ENCODE peak calls at places on chromosome 5, in four cellular contexts. E is WTC11, A is K562, F is HepG2. M is an unnamed sample.

GRCh38 chr5:98793223-98793622 is 19.8 kb downstream of the RGMB start:
- DNase-seq in E (no peak), A (no peak), F (no peak), M (no peak)

GRCh38 chr5:94754824-94755223 is 136.4 kb downstream of the SLF1 start:
- DNase-seq in E (no peak), A (no peak), F (no peak), M (no peak)

GRCh38 chr5:181181650-181182565 is 23.1 kb downstream of the TRIM7 start:
- DNase-seq in E (peak), A (no peak), F (peak), M (peak)

GRCh38 chr5:64958757-64959391 is 190.1 kb downstream of the CWC27 start:
- DNase-seq in E (no peak), A (peak), F (peak), M (no peak)

GRCh38 chr5:50873594-50874276 is 207.3 kb downstream of the PARP8 start:
- DNase-seq in E (no peak), A (no peak), F (no peak), M (no peak)

GRCh38 chr5:80607832-80608231 is 37.8 kb upstream of the ANKRD34B start:
- DNase-seq in E (no peak), A (no peak), F (peak), M (no peak)

GRCh38 chr5:155434267-155434666 is 420.7 kb downstream of the KIF4B start:
- DNase-seq in E (no peak), A (no peak), F (no peak), M (no peak)

GRCh38 chr5:13412040-13412595 is 532.4 kb downstream of the DNAH5 start:
- DNase-seq in E (no peak), A (no peak), F (no peak), M (no peak)

GRCh38 chr5:165130656-165131055 is 1625.2 kb downstream of the MAT2B start:
- DNase-seq in E (no peak), A (no peak), F (no peak), M (no peak)

GRCh38 chr5:96565843-96566242 is 96.3 kb upstream of the CAST start:
- DNase-seq in E (no peak), A (peak), F (no peak), M (no peak)

GRCh38 chr5:32443145-32443540 is 1.4 kb downstream of the ZFR start:
- DNase-seq in E (no peak), A (peak), F (no peak), M (no peak)

GRCh38 chr5:61431923-61432620 is 100.0 kb downstream of the ZSWIM6 start:
- DNase-seq in E (no peak), A (no peak), F (no peak), M (no peak)

GRCh38 chr5:156444737-156445136 is 117.8 kb downstream of the SGCD start:
- DNase-seq in E (no peak), A (no peak), F (no peak), M (no peak)

GRCh38 chr5:38403407-38403806 is 145.0 kb downstream of the EGFLAM start:
- DNase-seq in E (no peak), A (no peak), F (no peak), M (no peak)

GRCh38 chr5:77972545-77973252 is 196.6 kb upstream of the TBCA start:
- DNase-seq in E (no peak), A (peak), F (no peak), M (no peak)

GRCh38 chr5:137696481-137696880 is 39.4 kb downstream of the KLHL3 start:
- DNase-seq in E (no peak), A (no peak), F (no peak), M (no peak)

GRCh38 chr5:88688981-88689661 is 193.9 kb downstream of the MEF2C start:
- DNase-seq in E (peak), A (no peak), F (no peak), M (no peak)

GRCh38 chr5:179307006-179307800 is 38.1 kb downstream of the ADAMTS2 start:
- DNase-seq in E (peak), A (no peak), F (no peak), M (no peak)

GRCh38 chr5:175614223-175614622 is 43.6 kb upstream of the HRH2 start:
- DNase-seq in E (no peak), A (no peak), F (no peak), M (no peak)

GRCh38 chr5:179288101-179288808 is 57.0 kb downstream of the ADAMTS2 start:
- DNase-seq in E (no peak), A (no peak), F (no peak), M (no peak)

GRCh38 chr5:76162335-76162734 is 79.2 kb downstream of the SV2C start:
- DNase-seq in E (no peak), A (no peak), F (no peak), M (no peak)

GRCh38 chr5:72151646-72152045 is 44.4 kb downstream of the MAP1B start:
- DNase-seq in E (no peak), A (peak), F (no peak), M (no peak)

DNA sequence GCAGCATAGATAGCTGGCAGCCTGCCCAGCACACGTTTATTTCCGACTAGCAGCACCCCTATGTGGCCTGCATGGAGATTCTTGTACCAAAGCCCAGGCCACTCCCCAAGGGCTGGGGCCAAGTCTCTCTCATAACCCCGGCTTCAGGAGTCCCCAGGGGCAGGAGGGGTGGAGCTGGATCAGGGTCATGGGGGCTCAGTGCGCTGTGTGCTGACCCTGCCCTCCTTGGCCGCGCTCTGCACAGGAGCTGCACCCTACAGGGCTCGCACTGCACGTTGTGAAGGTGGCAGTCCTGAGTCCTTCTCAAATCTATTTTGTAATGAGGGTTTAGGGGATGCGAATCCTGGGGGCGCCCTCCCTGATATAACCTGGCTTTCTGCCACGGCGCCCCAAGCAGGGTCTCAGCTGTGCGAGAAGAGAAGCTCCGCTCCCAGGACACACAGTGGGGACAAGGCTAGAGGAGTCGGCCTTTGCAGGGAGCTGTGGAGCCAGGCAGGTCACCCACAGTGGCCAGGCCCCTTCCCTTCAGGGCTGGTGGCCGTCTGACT is 28.6 kb downstream of the NKD2 start:
- DNase-seq in E (no peak), A (no peak), F (no peak), M (no peak)
- TF ChIP-seq ELF4 in E (no peak), A (no peak), F (no peak), M (no peak)

GRCh38 chr5:169960659-169961058 is 19.6 kb downstream of the INSYN2B start:
- DNase-seq in E (no peak), A (no peak), F (no peak), M (no peak)

GRCh38 chr5:169964247-169964646 is 16.0 kb downstream of the INSYN2B start:
- DNase-seq in E (no peak), A (no peak), F (no peak), M (no peak)
- TF ChIP-seq SP1 in E (no peak), A (no peak), F (no peak), M (no peak)

GRCh38 chr5:142981475-142981874 is 211.3 kb downstream of the ARHGAP26 start:
- DNase-seq in E (no peak), A (no peak), F (no peak), M (no peak)
- TF ChIP-seq ELF4 in E (no peak), A (no peak), F (no peak), M (no peak)

GRCh38 chr5:159782197-159782994 is 133.9 kb upstream of the ADRA1B start:
- DNase-seq in E (no peak), A (no peak), F (no peak), M (no peak)

GRCh38 chr5:159781626-159782157 is 134.6 kb upstream of the ADRA1B start:
- DNase-seq in E (no peak), A (no peak), F (no peak), M (no peak)

GRCh38 chr5:159780246-159780645 is 136.0 kb upstream of the ADRA1B start:
- DNase-seq in E (no peak), A (no peak), F (no peak), M (no peak)

GRCh38 chr5:159777049-159777448 is 139.2 kb upstream of the ADRA1B start:
- DNase-seq in E (no peak), A (no peak), F (no peak), M (no peak)

DNA sequence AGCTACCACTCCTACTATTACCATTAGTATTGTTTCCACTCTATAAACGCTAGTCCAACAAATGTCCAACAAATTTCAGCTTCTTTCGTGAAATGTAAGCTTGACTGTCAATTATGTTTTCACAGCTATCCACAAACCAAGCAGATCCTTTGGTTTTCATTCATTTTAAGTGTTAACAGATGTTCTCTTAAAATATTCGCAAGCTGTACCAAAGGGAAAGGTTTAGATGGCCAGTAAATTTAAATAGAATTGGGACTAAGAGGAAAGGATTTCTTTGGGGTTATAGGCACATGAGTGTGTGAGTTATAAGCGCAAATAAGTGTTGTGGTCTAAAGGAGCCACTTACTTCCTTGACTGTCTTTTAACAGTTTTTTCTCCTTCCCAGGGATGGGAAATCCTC is 136.8 kb upstream of the ADRA1B start:
- DNase-seq in E (no peak), A (no peak), F (no peak), M (no peak)
- TF ChIP-seq SP1 in E (no peak), A (no peak), F (no peak), M (no peak)

DNA sequence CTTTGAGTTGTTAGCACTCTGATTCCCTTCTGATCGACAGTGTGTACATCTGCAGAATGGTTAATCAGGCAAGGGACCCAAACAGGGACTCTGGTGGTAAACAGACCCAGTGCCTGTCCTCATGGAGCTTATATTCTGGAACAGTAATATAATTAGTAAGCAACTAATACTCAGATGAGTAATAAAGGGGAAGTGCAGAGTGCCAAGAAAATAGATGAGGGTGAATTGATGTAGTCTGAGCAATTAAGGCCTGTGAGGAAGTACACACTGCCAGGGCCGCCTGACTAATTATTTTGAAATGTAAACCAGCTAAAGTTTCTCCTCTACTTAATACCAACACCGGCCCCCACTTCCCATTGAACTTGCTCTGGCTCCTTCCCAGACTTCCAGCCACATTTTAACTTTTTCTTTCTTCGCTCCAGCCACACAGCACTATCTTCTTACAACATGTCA is 4.2 kb downstream of the DHX29 start:
- DNase-seq in E (no peak), A (no peak), F (no peak), M (no peak)
- TF ChIP-seq ELF4 in E (no peak), A (no peak), F (no peak), M (no peak)

DNA sequence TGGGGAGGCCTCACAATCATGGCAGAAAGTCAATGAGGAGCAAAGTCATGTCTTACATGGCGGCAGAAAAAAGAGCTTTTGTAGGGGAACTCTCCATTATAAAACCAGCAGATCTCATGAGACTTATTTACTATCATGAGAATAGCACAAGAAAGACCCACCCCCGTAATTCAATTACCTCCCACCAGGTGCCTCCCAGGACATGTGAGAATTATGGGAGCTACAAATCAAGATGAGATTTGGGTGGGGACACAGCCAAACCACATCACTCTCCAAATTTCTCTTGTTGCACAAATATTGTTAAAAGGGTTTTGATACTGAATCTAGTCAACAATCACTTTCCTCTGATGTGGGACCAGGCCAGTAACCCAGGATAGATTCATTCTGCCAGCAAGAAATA is 1176.1 kb downstream of the CDH9 start:
- DNase-seq in E (peak), A (no peak), F (no peak), M (no peak)
- TF ChIP-seq SP1 in E (no peak), A (no peak), F (no peak), M (no peak)

GRCh38 chr5:15406478-15406877 is 93.5 kb upstream of the FBXL7 start:
- DNase-seq in E (no peak), A (no peak), F (no peak), M (no peak)
- TF ChIP-seq ELF4 in E (no peak), A (no peak), F (no peak), M (no peak)

M was measured in HEK293T.